ENCODE peak calls at places on chromosomes 7 and 10, in four cellular contexts. B, F, O and U are unnamed samples.

GRCh38 chr7:87451187-87451586 is 24.3 kb downstream of the ABCB4 start:
- DNase-seq in F (no peak), B (no peak), O (no peak), U (no peak)

GRCh38 chr10:89392974-89393373 is 551 bp downstream of the IFIT1 start:
- DNase-seq in O (no peak), B (no peak), F (no peak), U (no peak)

GRCh38 chr7:47934831-47935230 is 13.4 kb downstream of the PKD1L1 start:
- DNase-seq in F (no peak), O (no peak), B (no peak), U (no peak)

GRCh38 chr7:29113384-29114102 is 32.8 kb downstream of the CPVL start:
- DNase-seq in B (peak), O (peak), F (peak), U (no peak)

GRCh38 chr7:22990588-22990949 is 23.4 kb downstream of the HYCC1 start:
- DNase-seq in F (no peak), B (no peak), O (no peak), U (no peak)

GRCh38 chr10:76080406-76080805 is 649.0 kb downstream of the LRMDA start:
- DNase-seq in O (no peak), F (no peak), B (no peak), U (no peak)

GRCh38 chr10:35712486-35712885 is 70.4 kb upstream of the FZD8 start:
- DNase-seq in B (no peak), F (no peak), O (no peak), U (no peak)

GRCh38 chr10:103123282-103124033 is 69.6 kb downstream of the NT5C2 start:
- DNase-seq in F (no peak), B (no peak), O (no peak), U (no peak)

GRCh38 chr10:116625845-116626244 is 5.1 kb downstream of the PNLIPRP2 start:
- DNase-seq in F (no peak), B (no peak), O (no peak), U (no peak)

GRCh38 chr7:151248191-151249033 is at the start of gene SMARCD3:
- DNase-seq in O (peak), B (no peak), F (no peak), U (peak)

GRCh38 chr7:127885843-127886242 is 145.4 kb downstream of the LRRC4 start:
- DNase-seq in F (no peak), B (no peak), O (no peak), U (peak)

GRCh38 chr10:91185239-91185875 is 35.1 kb upstream of the PCGF5 start:
- DNase-seq in O (no peak), F (peak), B (no peak), U (no peak)

GRCh38 chr7:25303380-25304321 is 75.4 kb upstream of the NPVF start:
- DNase-seq in B (peak), F (no peak), O (no peak), U (no peak)

GRCh38 chr10:102133373-102134195 is 744 bp downstream of the PPRC1 start:
- DNase-seq in B (no peak), F (no peak), O (peak), U (peak)

GRCh38 chr10:102660891-102661613 is 16.8 kb downstream of the TRIM8 start:
- DNase-seq in O (peak), F (no peak), B (no peak), U (peak)

GRCh38 chr10:78552261-78552811 is 516.4 kb upstream of the ZMIZ1 start:
- DNase-seq in B (no peak), F (no peak), O (no peak), U (no peak)

GRCh38 chr7:51140203-51140938 is 176.2 kb downstream of the COBL start:
- DNase-seq in B (no peak), F (no peak), O (no peak), U (no peak)

GRCh38 chr7:7384228-7384627 is 151.4 kb downstream of the COL28A1 start:
- DNase-seq in O (no peak), B (no peak), F (no peak), U (no peak)

GRCh38 chr10:75969031-75969430 is 537.6 kb downstream of the LRMDA start:
- DNase-seq in O (no peak), B (no peak), F (no peak), U (no peak)

GRCh38 chr10:16105082-16105481 is 244.8 kb upstream of the MINDY3 start:
- DNase-seq in F (no peak), B (no peak), O (no peak), U (no peak)

GRCh38 chr7:120054376-120055100 is 218.4 kb upstream of the KCND2 start:
- DNase-seq in F (no peak), O (no peak), B (no peak), U (no peak)

GRCh38 chr10:43234471-43235041 is 32.3 kb downstream of the RASGEF1A start:
- DNase-seq in O (no peak), B (no peak), F (no peak), U (no peak)

GRCh38 chr7:116422651-116423050 is 76.9 kb upstream of the CAV2 start:
- DNase-seq in O (no peak), B (no peak), F (no peak), U (no peak)

GRCh38 chr7:132577206-132578049 is 1.2 kb upstream of the PLXNA4 start:
- DNase-seq in B (no peak), F (no peak), O (no peak), U (no peak)

GRCh38 chr7:140646931-140647647 is 6.5 kb upstream of the DENND2A start:
- DNase-seq in O (peak), F (peak), B (no peak), U (peak)

GRCh38 chr7:79272066-79272669 is 181.3 kb downstream of the MAGI2 start:
- DNase-seq in B (no peak), O (peak), F (peak), U (peak)

GRCh38 chr10:100683545-100684127 is 61.7 kb upstream of the PAX2 start:
- DNase-seq in O (no peak), F (no peak), B (no peak), U (no peak)

GRCh38 chr7:117072620-117073118 is 119.4 kb downstream of the ST7 start:
- DNase-seq in F (no peak), O (no peak), B (no peak), U (no peak)

GRCh38 chr7:158431941-158432347 is 155.7 kb downstream of the PTPRN2 start:
- DNase-seq in O (peak), B (no peak), F (peak), U (peak)
- TF ChIP-seq FOSL1 in O (no peak), B (no peak), F (no peak), U (no peak)

GRCh38 chr7:36639826-36640225 is 84.5 kb downstream of the AOAH start:
- DNase-seq in O (no peak), B (no peak), F (no peak), U (no peak)
- TF ChIP-seq FOSL1 in O (no peak), B (no peak), F (no peak), U (no peak)

DNA sequence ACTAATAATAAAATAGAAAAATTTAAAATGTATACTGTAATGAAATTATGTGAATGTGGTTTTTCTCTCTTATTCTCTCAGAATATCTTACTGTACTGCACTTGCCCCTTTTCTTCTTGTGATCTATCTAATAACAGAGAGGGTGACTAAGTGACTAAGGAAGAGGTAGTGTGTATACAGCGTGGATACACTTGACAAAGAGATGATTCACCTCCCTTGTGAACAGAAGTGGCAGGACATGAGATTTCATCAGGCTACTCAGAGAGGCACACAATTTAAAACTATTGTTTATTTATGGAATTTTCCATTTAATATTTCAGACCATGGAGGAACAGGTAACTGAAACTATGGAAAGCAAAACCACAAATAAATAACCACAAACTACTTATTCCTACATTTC is 806.6 kb upstream of the GHITM start:
- DNase-seq in B (no peak), F (no peak), O (no peak), U (no peak)
- TF ChIP-seq FOSL1 in B (no peak), F (no peak), O (no peak), U (no peak)

DNA sequence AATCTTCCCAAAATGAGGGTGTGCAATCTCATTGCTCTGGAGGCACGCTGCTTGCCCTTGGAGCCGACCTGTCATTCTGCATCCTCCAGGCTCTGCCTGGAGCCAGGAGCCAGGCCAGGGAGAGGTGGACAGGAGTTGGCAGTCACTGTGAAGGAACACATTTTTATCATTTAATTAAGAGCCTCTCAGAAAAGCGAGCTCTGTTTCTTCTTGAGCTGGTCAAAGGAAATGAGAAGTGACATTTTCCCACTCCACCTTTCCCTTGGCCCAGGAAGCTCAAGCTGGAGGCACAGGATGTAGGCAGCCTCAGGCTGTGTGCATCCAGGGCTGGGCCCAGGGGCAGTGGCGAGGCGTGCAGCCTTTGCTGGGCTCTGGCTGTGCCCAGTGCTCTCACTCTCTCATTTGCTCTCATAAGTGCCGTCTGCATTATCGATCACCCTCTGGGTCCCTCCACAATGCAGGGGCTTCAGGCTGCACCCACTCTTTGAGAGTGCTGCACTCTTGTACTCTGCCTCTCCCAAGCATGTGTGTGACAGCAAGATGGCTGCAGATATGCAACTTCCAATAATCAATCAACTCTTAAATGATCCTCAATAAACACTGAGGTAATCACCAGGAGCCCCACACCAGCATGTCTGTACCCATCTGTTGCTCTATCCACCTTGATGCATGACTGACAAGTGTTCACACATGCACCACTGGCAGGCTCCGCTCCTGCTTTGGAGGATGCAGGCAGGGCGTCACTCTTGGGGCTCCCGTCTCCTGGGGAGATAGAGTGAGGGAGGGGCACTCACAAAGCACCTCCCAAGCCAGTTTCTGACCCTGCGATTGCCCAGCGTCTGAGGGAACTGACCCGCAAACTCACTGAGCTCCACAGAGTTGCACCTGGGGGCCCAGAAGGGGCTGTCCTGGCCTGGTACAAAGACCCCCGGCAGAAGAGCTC is 171.4 kb downstream of the ZNF248 start:
- DNase-seq in O (no peak), F (no peak), B (no peak), U (no peak)
- TF ChIP-seq FOSL1 in O (no peak), F (no peak), B (no peak), U (no peak)

DNA sequence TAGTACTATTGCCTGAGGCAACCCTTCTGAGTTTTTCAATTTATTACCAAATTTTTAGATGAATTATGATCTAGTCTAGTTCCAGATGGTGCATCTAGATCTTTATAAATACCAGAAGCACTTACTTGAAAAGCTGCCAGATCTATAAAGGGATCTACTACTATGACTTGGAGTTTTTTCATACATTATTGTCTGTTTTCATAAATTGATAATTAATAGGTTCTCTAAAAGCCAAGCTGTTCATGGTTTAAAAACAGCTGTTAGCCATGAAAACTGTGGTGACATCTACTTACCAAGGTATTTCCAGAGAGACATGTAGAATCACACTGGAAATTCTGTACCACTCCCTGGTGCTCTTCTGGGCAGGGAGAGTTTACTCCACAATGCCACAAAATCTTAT is 786.5 kb upstream of the C7orf33 start:
- DNase-seq in F (no peak), O (no peak), B (no peak), U (no peak)
- TF ChIP-seq FOSL1 in F (no peak), O (no peak), B (no peak), U (no peak)